ENCODE peak calls at places on chromosomes 5 and 9, in five cellular contexts. H is BE2C; V is CD8-positive, alpha-beta memory T cell; X is effector memory CD4-positive, alpha-beta T cell; U is GM23248. G is an unnamed sample.
A peak's percentile ranks its signal among the peaks of the same experiment; 100 is the strongest.

GRCh38 chr9:86406366-86406765 is 52.2 kb upstream of the TUT7 start:
- DNase-seq in V (no peak), H (no peak), U (peak; percentile 83), X (no peak), G (no peak)

GRCh38 chr5:148748702-148749101 is 77.7 kb upstream of the ADRB2 start:
- DNase-seq in U (no peak), V (no peak), X (no peak), H (no peak), G (peak; percentile 72)

GRCh38 chr5:36744678-36745659 is 131.6 kb upstream of the NIPBL start:
- DNase-seq in U (peak; percentile 81), H (peak; percentile 80), X (no peak), V (no peak), G (no peak)

GRCh38 chr5:43315697-43316096 is 2.5 kb upstream of the HMGCS1 start:
- DNase-seq in H (no peak), X (no peak), U (no peak), V (no peak), G (no peak)

GRCh38 chr5:73388371-73388684 is 60.2 kb downstream of the FOXD1 start:
- DNase-seq in X (no peak), H (no peak), U (peak; percentile 64), V (no peak), G (no peak)

GRCh38 chr5:144566747-144567415 is 396.2 kb downstream of the KCTD16 start:
- DNase-seq in V (no peak), X (no peak), U (peak; percentile 47), H (no peak), G (no peak)

GRCh38 chr5:14603141-14603540 is 21.5 kb downstream of the OTULINL start:
- DNase-seq in X (no peak), V (no peak), H (no peak), U (no peak), G (no peak)

GRCh38 chr9:124322618-124323432 is 65.1 kb downstream of the NEK6 start:
- DNase-seq in X (no peak), H (no peak), U (no peak), V (no peak), G (peak; percentile 81)

GRCh38 chr5:66072031-66072430 is 72.1 kb upstream of the SREK1 start:
- DNase-seq in U (peak; percentile 14), V (no peak), H (no peak), X (no peak), G (no peak)

GRCh38 chr5:140207250-140207954 is 32.4 kb downstream of the CYSTM1 start:
- DNase-seq in H (no peak), V (no peak), U (no peak), X (no peak), G (no peak)

GRCh38 chr9:92736816-92737606 is 27.6 kb downstream of the BICD2 start:
- DNase-seq in X (no peak), H (no peak), U (no peak), V (no peak), G (no peak)

GRCh38 chr5:171946382-171946781 is 60.1 kb downstream of the FBXW11 start:
- DNase-seq in U (no peak), V (no peak), H (no peak), X (no peak), G (no peak)

GRCh38 chr5:126490167-126490937 is 67.1 kb downstream of the GRAMD2B start:
- DNase-seq in U (peak; percentile 66), V (no peak), X (no peak), H (no peak), G (no peak)

GRCh38 chr9:136201609-136202448 is 3.1 kb downstream of the LHX3 start:
- DNase-seq in X (no peak), H (no peak), V (no peak), U (peak; percentile 54), G (no peak)

GRCh38 chr5:14267166-14267838 is 124.2 kb downstream of the TRIO start:
- DNase-seq in U (no peak), X (no peak), V (no peak), H (no peak), G (no peak)

GRCh38 chr5:137190441-137190840 is 308.7 kb downstream of the SPOCK1 start:
- DNase-seq in X (no peak), U (peak; percentile 73), H (no peak), V (no peak), G (no peak)

GRCh38 chr5:66967102-66967501 is 229.5 kb downstream of the CD180 start:
- DNase-seq in X (no peak), H (no peak), V (no peak), U (peak; percentile 81), G (no peak)

GRCh38 chr5:133998807-133999206 is 6.0 kb downstream of the VDAC1 start:
- DNase-seq in V (no peak), U (no peak), H (no peak), X (no peak), G (no peak)

GRCh38 chr9:21761309-21761901 is 41.0 kb upstream of the MTAP start:
- DNase-seq in H (no peak), V (no peak), X (no peak), U (peak; percentile 8), G (no peak)

GRCh38 chr5:176337913-176338312 is 23.7 kb downstream of the KIAA1191 start:
- DNase-seq in U (no peak), X (no peak), V (no peak), H (no peak), G (no peak)

GRCh38 chr9:138024131-138024530 is 146.5 kb downstream of the CACNA1B start:
- DNase-seq in H (no peak), V (no peak), U (no peak), X (no peak), G (no peak)

GRCh38 chr5:154519375-154519774 is 41.3 kb upstream of the HAND1 start:
- DNase-seq in U (peak; percentile 49), H (peak; percentile 52), X (no peak), V (no peak), G (no peak)

GRCh38 chr9:77876091-77876490 is 155.5 kb downstream of the GNAQ start:
- DNase-seq in V (no peak), U (peak; percentile 32), X (no peak), H (peak; percentile 58), G (no peak)

GRCh38 chr5:170306381-170306790 is 8.8 kb upstream of the LCP2 start:
- DNase-seq in V (no peak), H (peak; percentile 68), U (peak; percentile 91), X (no peak), G (no peak)

GRCh38 chr5:72786676-72787075 is 29.8 kb upstream of the TNPO1 start:
- DNase-seq in U (no peak), X (no peak), V (no peak), H (no peak), G (no peak)

GRCh38 chr9:116706310-116707290 is 19.5 kb downstream of the TRIM32 start:
- DNase-seq in V (no peak), X (no peak), U (no peak), H (no peak), G (no peak)

GRCh38 chr9:38526571-38526970 is 93.8 kb downstream of the ANKRD18A start:
- DNase-seq in X (no peak), V (no peak), H (no peak), U (no peak), G (no peak)

GRCh38 chr9:37669232-37669631 is 18.5 kb downstream of the FRMPD1 start:
- DNase-seq in H (no peak), U (no peak), V (no peak), X (no peak), G (no peak)

GRCh38 chr9:32603914-32604852 is 31.2 kb upstream of the NDUFB6 start:
- DNase-seq in V (no peak), U (peak; percentile 26), X (no peak), H (no peak), G (no peak)

GRCh38 chr9:94250456-94250855 is 8.6 kb upstream of the ZNF169 start:
- DNase-seq in U (no peak), X (no peak), V (no peak), H (no peak), G (no peak)

GRCh38 chr9:129276486-129277260 is 98.6 kb upstream of the IER5L start:
- DNase-seq in U (no peak), V (no peak), H (no peak), X (no peak), G (no peak)

GRCh38 chr9:129280236-129281231 is 102.5 kb upstream of the IER5L start:
- DNase-seq in X (no peak), U (no peak), H (no peak), V (no peak), G (no peak)

GRCh38 chr9:129281506-129282145 is 103.6 kb upstream of the IER5L start:
- DNase-seq in V (no peak), X (no peak), H (no peak), U (no peak), G (no peak)

GRCh38 chr9:129275626-129276247 is 97.7 kb upstream of the IER5L start:
- DNase-seq in H (no peak), V (no peak), U (peak; percentile 11), X (no peak), G (no peak)

GRCh38 chr9:129278391-129279237 is 100.6 kb upstream of the IER5L start:
- DNase-seq in H (peak; percentile 45), X (no peak), V (no peak), U (peak; percentile 45), G (no peak)
- H3K4me3 ChIP-seq in H (no peak overlapping the region), X (no peak overlapping the region), V (no peak overlapping the region), U (no peak overlapping the region), G (no peak overlapping the region)

GRCh38 chr9:69645488-69645887 is 26.7 kb downstream of the APBA1 start:
- DNase-seq in H (no peak), X (no peak), U (no peak), V (no peak), G (no peak)
- H3K4me3 ChIP-seq in H (no peak overlapping the region), X (no peak overlapping the region), U (no peak overlapping the region), V (no peak overlapping the region), G (no peak overlapping the region)

GRCh38 chr9:121299467-121300282 is 31.7 kb downstream of the GSN start:
- DNase-seq in U (peak; percentile 76), V (no peak), X (no peak), H (no peak), G (no peak)
- H3K4me3 ChIP-seq in U (peak overlapping the region; percentile 68), V (no peak overlapping the region), X (peak overlapping the region; percentile 38), H (peak overlapping the region; percentile 41), G (peak overlapping the region; percentile 18)

GRCh38 chr9:126517751-126518261 is 95.9 kb upstream of the LMX1B start:
- DNase-seq in V (no peak), X (no peak), U (peak; percentile 47), H (no peak), G (no peak)
- H3K4me3 ChIP-seq in V (peak overlapping the region; percentile 54), X (peak overlapping the region; percentile 57), U (peak overlapping the region; percentile 72), H (peak overlapping the region; percentile 34), G (no peak overlapping the region)

GRCh38 chr9:101418518-101419111 is 17.0 kb downstream of the ALDOB start:
- DNase-seq in H (no peak), X (no peak), U (peak; percentile 62), V (no peak), G (no peak)
- H3K4me3 ChIP-seq in H (no peak overlapping the region), X (no peak overlapping the region), U (no peak overlapping the region), V (no peak overlapping the region), G (no peak overlapping the region)

GRCh38 chr5:160188968-160189319 is 40.4 kb upstream of the FABP6 start:
- DNase-seq in H (no peak), V (no peak), U (no peak), X (no peak), G (no peak)

GRCh38 chr5:160186480-160186879 is 42.8 kb upstream of the FABP6 start:
- DNase-seq in H (no peak), V (no peak), X (no peak), U (no peak), G (no peak)

GRCh38 chr5:160185954-160186353 is 43.4 kb upstream of the FABP6 start:
- DNase-seq in H (no peak), V (no peak), U (no peak), X (no peak), G (no peak)

GRCh38 chr5:160187091-160187490 is 42.2 kb upstream of the FABP6 start:
- DNase-seq in U (peak; percentile 13), V (no peak), H (no peak), X (no peak), G (no peak)

GRCh38 chr5:160188151-160188967 is 40.9 kb upstream of the FABP6 start:
- DNase-seq in V (no peak), H (no peak), X (no peak), U (peak; percentile 72), G (no peak)
- H3K4me3 ChIP-seq in V (no peak overlapping the region), H (no peak overlapping the region), X (no peak overlapping the region), U (peak overlapping the region; percentile 69), G (peak overlapping the region; percentile 37)

G was measured in HL-60.